ENCODE peak calls at places on chromosomes 2 and 18, in seven cellular contexts. S is mammary epithelial cell, Z is K562, K is GM23338, C is hepatocyte, R is keratinocyte, J is HCT116. E is an unnamed sample. For H4K20me1, the result is how much of the 10 kb centered on the place peaks cover.

GRCh38 chr18:44637210-44638051 is 43.3 kb upstream of the SETBP1 start:
- DNase-seq in S (peak), Z (no peak), K (no peak), C (peak), R (peak), J (no peak), E (peak)

GRCh38 chr2:54546518-54546917 is 90.4 kb downstream of the SPTBN1 start:
- DNase-seq in S (no peak), Z (peak), K (no peak), C (no peak), R (no peak), J (no peak), E (no peak)

GRCh38 chr2:16629044-16629443 is 36.6 kb downstream of the CYRIA start:
- DNase-seq in S (no peak), Z (no peak), K (no peak), C (no peak), R (no peak), J (no peak), E (no peak)

GRCh38 chr2:201171259-201171814 is 11.6 kb upstream of the CASP10 start:
- DNase-seq in S (no peak), Z (no peak), K (no peak), C (no peak), R (no peak), J (no peak), E (no peak)

GRCh38 chr2:220440731-220441130 is 813.3 kb downstream of the SLC4A3 start:
- DNase-seq in S (no peak), Z (no peak), K (no peak), C (no peak), R (no peak), J (no peak), E (no peak)

GRCh38 chr2:5908030-5908429 is 215.8 kb downstream of the SOX11 start:
- DNase-seq in S (no peak), Z (no peak), K (no peak), C (no peak), R (no peak), J (no peak), E (no peak)

GRCh38 chr18:33446604-33447003 is 6.1 kb upstream of the CCDC178 start:
- DNase-seq in S (peak), Z (no peak), K (no peak), C (no peak), R (no peak), J (no peak), E (no peak)

GRCh38 chr18:72999971-73000607 is 132.3 kb upstream of the NETO1 start:
- DNase-seq in S (peak), Z (no peak), K (no peak), C (no peak), R (no peak), J (no peak), E (no peak)

GRCh38 chr2:9102861-9103662 is 99.6 kb upstream of the MBOAT2 start:
- DNase-seq in S (peak), Z (no peak), K (peak), C (peak), R (no peak), J (no peak), E (peak)

GRCh38 chr2:125564471-125564870 is 1091.5 kb upstream of the GYPC start:
- DNase-seq in S (no peak), Z (no peak), K (peak), C (no peak), R (no peak), J (no peak), E (no peak)

GRCh38 chr18:27922780-27923179 is 254.2 kb downstream of the CDH2 start:
- DNase-seq in S (no peak), Z (no peak), K (no peak), C (no peak), R (no peak), J (no peak), E (no peak)

GRCh38 chr2:6955523-6956136 is 38.4 kb downstream of the RNF144A start:
- DNase-seq in S (no peak), Z (no peak), K (no peak), C (no peak), R (no peak), J (no peak), E (no peak)

GRCh38 chr18:41266616-41267015 is 688.4 kb upstream of the PIK3C3 start:
- DNase-seq in S (no peak), Z (no peak), K (no peak), C (no peak), R (no peak), J (no peak), E (peak)

GRCh38 chr18:48952287-48953095 is 1.7 kb upstream of the SMAD7 start:
- DNase-seq in S (peak), Z (peak), K (peak), C (peak), R (no peak), J (no peak), E (peak)

GRCh38 chr2:186456941-186457340 is 29.1 kb upstream of the ZC3H15 start:
- DNase-seq in S (peak), Z (no peak), K (no peak), C (no peak), R (no peak), J (no peak), E (peak)

GRCh38 chr2:18824317-18824716 is 234.9 kb upstream of the NT5C1B start:
- DNase-seq in S (no peak), Z (no peak), K (peak), C (no peak), R (no peak), J (no peak), E (no peak)

GRCh38 chr2:45001629-45002385 is 7.4 kb downstream of the SIX2 start:
- DNase-seq in S (no peak), Z (no peak), K (peak), C (no peak), R (no peak), J (no peak), E (no peak)

GRCh38 chr2:104733544-104733943 is 120.4 kb upstream of the POU3F3 start:
- DNase-seq in S (no peak), Z (peak), K (peak), C (peak), R (no peak), J (peak), E (no peak)

GRCh38 chr2:188291617-188292445 is at the start of gene GULP1:
- DNase-seq in S (peak), Z (peak), K (peak), C (peak), R (no peak), J (no peak), E (peak)

GRCh38 chr2:10410001-10410671 is 38.0 kb downstream of the ODC1 start:
- DNase-seq in S (no peak), Z (no peak), K (no peak), C (no peak), R (no peak), J (no peak), E (peak)

GRCh38 chr2:37713258-37713700 is 41.8 kb upstream of the CDC42EP3 start:
- DNase-seq in S (peak), Z (peak), K (no peak), C (no peak), R (no peak), J (no peak), E (peak)

GRCh38 chr2:226187601-226188000 is 612.0 kb downstream of the IRS1 start:
- DNase-seq in S (no peak), Z (no peak), K (no peak), C (no peak), R (no peak), J (no peak), E (peak)

GRCh38 chr2:10057231-10058107 is 14.1 kb downstream of the KLF11 start:
- DNase-seq in S (peak), Z (peak), K (peak), C (peak), R (peak), J (no peak), E (peak)

GRCh38 chr2:164910091-164910899 is 45.0 kb downstream of the SLC38A11 start:
- DNase-seq in S (peak), Z (peak), K (peak), C (peak), R (no peak), J (no peak), E (peak)

GRCh38 chr2:227939271-227940027 is 68.0 kb downstream of the DAW1 start:
- DNase-seq in S (peak), Z (peak), K (peak), C (peak), R (no peak), J (peak), E (peak)

GRCh38 chr18:50218432-50219197 is 23.7 kb upstream of the MYO5B start:
- DNase-seq in S (peak), Z (peak), K (peak), C (peak), R (no peak), J (peak), E (peak)

GRCh38 chr2:16656784-16657391 is 8.7 kb downstream of the CYRIA start:
- DNase-seq in S (no peak), Z (no peak), K (no peak), C (no peak), R (no peak), J (no peak), E (no peak)

GRCh38 chr2:207746131-207746530 is 23.6 kb downstream of the FZD5 start:
- DNase-seq in S (peak), Z (peak), K (peak), C (peak), R (peak), J (peak), E (peak)

GRCh38 chr2:189657867-189658266 is 3.4 kb upstream of the ASNSD1 start:
- DNase-seq in S (no peak), Z (peak), K (no peak), C (peak), R (no peak), J (no peak), E (peak)

DNA sequence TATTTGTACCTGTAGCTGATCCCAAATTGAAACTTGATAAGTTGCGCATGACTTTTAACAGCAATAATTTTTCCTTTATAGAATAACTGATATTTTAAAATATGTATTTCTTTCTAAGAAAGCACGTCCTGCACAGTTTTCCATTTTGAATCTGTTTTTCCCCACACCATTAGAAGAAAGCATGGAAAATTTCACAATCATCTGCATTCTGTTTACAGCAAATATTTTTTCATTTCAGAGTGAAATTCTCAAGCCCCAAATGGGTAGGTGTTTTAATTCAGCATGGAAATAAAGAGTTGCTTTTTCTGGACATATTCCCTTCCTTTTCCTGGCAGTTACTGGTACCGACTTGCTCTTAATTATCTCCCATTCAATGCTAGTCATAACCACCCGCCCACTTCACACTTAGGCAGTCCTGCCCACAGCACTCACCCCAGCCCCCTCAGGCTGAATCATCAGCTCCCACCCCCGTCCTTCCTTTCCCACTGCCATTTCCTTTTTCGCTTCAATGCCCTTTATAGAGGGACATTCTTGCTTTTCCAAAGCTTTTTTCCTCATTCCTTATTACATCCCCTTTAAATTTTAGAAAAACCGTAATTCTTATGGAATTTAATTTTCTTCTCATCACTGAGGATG is 89.2 kb upstream of the GLS start:
- DNase-seq in S (peak), Z (peak), K (no peak), C (peak), R (peak), J (no peak), E (peak)
- H2AFZ ChIP-seq in S (peak), Z (peak), K (no peak), C (no peak), R (peak), J (peak), E (peak)

DNA sequence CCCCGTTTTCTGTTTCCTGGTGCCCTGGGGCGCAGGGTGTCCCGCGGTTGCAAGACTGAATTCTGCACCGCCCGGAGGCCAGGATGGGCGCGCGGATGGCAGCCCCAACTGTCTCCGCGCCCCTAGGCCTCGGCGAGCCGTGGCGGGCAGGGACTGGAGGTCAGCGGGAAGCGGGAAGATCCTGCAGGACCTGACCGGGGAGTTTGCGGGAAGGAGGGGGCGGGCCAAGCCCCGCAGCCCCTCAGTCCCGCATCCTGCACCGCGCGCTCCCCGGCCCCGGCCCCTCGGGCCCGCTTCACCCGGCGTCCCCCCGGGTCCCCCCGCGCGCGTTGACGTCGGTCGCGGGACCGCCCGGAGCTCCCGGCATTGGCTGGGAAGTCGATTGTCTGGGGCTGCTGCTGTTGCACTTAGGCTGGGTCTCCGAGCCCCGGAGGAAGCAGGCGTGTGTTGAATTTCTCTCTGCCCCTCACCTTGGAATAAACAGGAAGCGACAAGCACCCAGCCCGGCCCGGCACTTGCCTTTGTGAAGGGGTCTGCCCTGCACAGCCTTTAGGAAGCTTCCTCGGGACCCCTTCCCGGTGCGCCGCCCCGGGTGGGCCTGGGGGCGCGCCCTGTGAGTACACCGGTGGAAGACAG is at the start of gene LDLRAD4:
- DNase-seq in S (no peak), Z (no peak), K (peak), C (peak), R (no peak), J (no peak), E (peak)
- TF ChIP-seq EZH2 in S (peak), Z (no peak), K (peak), C (no peak), R (peak), J (no peak), E (peak)

DNA sequence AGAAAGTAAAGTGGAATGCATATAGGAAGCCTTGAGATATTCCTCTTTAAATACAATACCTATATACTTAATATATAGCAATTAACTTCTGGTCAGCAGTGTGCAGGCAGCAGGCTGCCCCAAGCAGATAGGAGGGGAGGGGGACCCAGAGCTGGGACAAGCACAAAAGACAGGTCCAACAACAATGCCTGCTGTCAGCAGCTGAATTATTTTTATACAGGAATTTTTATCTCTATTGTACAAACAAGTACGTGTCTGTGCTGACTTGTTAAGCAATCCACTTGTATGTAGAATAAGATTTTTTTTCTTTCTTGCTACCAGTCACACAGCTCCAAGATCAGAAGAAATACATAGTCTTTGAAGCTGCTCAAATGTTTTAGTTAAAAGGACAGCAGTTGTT is 16.7 kb downstream of the BCL11A start:
- DNase-seq in S (no peak), Z (no peak), K (no peak), C (no peak), R (no peak), J (no peak), E (no peak)
- H4K20me1 ChIP-seq in S (under half), Z (under half), K (half or more), C (under half), R (under half), J (under half), E (under half)

DNA sequence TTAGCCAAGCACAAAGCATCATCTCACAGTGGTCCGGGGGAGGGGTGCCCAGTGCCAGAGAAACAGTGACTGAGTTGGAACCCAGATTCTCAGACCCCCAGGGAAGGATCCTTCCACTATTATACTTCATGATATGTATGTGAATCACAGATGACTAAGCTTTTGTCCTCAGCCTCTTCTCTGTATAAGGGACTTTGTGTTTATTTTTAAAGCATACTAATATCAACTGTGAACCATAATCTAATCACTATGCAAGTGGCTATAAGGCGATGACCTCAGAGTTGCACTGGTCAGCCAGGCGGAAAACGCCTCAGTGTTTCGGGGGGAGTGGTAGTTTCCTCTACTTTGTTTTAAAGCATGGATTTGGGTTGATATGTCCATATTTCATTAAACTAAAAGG is 160.4 kb upstream of the TMEM200C start:
- DNase-seq in S (no peak), Z (no peak), K (no peak), C (no peak), R (no peak), J (no peak), E (peak)
- H2AFZ ChIP-seq in S (no peak), Z (no peak), K (no peak), C (no peak), R (no peak), J (no peak), E (peak)

DNA sequence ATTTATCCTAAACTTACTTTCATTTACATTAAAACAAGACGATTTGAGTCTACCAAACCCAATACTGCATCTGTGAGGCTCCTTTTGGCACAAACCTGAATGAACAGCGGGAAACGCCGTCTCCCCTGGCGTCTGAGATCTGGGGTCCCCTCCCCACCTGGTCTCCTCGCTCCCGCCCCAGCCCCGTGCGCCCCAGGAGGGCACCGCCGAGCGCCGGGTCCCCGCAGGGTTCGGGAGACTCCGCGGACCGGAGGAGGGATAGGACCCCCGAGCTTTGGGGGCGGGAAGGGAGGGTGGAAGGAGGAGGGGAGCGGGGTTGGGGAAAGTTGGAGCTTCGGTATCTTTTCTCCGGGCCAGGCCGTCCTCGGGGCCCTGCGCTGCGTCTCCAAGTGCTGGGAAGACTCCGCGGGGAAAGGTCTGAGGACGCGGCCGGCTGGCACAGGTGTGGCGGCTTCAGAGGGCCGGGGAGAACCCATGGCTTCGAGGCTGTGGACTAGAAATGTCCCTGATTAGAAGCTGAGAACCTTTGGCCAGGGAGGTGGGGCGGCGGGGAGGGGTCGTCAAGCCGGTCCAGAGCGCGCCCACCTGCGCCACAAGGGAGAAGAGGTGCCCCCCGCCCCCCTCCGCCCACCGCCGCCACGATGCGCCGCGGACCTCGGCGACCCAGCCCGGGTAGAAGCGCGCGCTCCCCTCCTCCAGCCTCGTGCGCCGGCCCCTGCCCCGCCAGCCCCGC is 589 bp upstream of the SNTG2 start:
- DNase-seq in S (no peak), Z (no peak), K (peak), C (no peak), R (no peak), J (no peak), E (no peak)
- TF ChIP-seq EZH2 in S (no peak), Z (no peak), K (no peak), C (no peak), R (peak), J (no peak), E (peak)